ENCODE peak calls at places on chromosomes 7 and 10, in ten cellular contexts. S is stimulated activated CD8-positive, alpha-beta memory T cell treated with anti-CD3 and anti-CD28 coated beads, Interleukin-15, amount 100 ng/mL, for 1 hour; T is activated T-cell treated with anti-CD3 and anti-CD28 coated beads for 48 hours; R is HuH-7; U is NCI-H1092; F is ELR; J is PC-3; G is kidney epithelial cell; X is anterior cingulate cortex; A is KBM-7. B is an unnamed sample.

GRCh38 chr10:11134411-11134810 is 116.7 kb downstream of the CELF2 start:
- DNase-seq in S (no peak), T (no peak), A (no peak), G (no peak), F (no peak), X (no peak), J (no peak), U (no peak), R (no peak), B (no peak)

GRCh38 chr10:43170491-43170890 is 32.2 kb downstream of the CSGALNACT2 start:
- DNase-seq in J (peak; percentile 52), R (no peak), U (no peak), X (no peak), G (no peak), T (no peak), A (no peak), F (peak; percentile 43), S (no peak), B (peak; percentile 11)

GRCh38 chr10:49679480-49679893 is at the start of gene C10orf53:
- DNase-seq in R (no peak), A (peak; percentile 38), S (no peak), F (no peak), X (peak; percentile 14), T (peak; percentile 38), G (no peak), J (no peak), U (peak; percentile 54), B (peak; percentile 87)

GRCh38 chr7:93176961-93177580 is 28.9 kb upstream of the SAMD9L start:
- DNase-seq in J (no peak), R (no peak), S (no peak), G (no peak), T (no peak), U (no peak), F (peak; percentile 1), X (no peak), A (no peak), B (no peak)

GRCh38 chr10:119818889-119819270 is 53.8 kb downstream of the MCMBP start:
- DNase-seq in T (no peak), J (no peak), R (no peak), X (no peak), S (no peak), U (no peak), G (no peak), A (no peak), F (no peak), B (no peak)

GRCh38 chr7:95545007-95545615 is 51.2 kb downstream of the PDK4 start:
- DNase-seq in R (peak; percentile 60), G (peak; percentile 28), J (peak; percentile 71), S (no peak), U (peak; percentile 29), X (no peak), A (peak; percentile 7), T (no peak), F (peak; percentile 68), B (peak; percentile 39)

GRCh38 chr7:150860978-150861295 is 8.6 kb downstream of the AOC1 start:
- DNase-seq in U (no peak), A (no peak), S (no peak), X (no peak), R (no peak), F (no peak), J (no peak), G (no peak), T (no peak), B (no peak)

GRCh38 chr7:83190659-83191389 is 28.1 kb upstream of the PCLO start:
- DNase-seq in U (no peak), S (no peak), R (no peak), A (no peak), G (no peak), J (no peak), T (no peak), X (no peak), F (no peak), B (no peak)

GRCh38 chr10:13309792-13310191 is 9.9 kb upstream of the PHYH start:
- DNase-seq in A (no peak), J (no peak), X (no peak), U (no peak), R (no peak), G (no peak), F (no peak), S (no peak), T (no peak), B (no peak)

GRCh38 chr10:59175538-59176240 is 754 bp upstream of the PHYHIPL start:
- DNase-seq in S (no peak), G (no peak), R (peak; percentile 13), J (no peak), A (no peak), X (peak; percentile 20), T (no peak), F (no peak), U (peak; percentile 11), B (no peak)

GRCh38 chr7:38300175-38300574 is 26.7 kb upstream of the TARP start:
- DNase-seq in U (no peak), F (no peak), G (no peak), R (no peak), X (no peak), A (no peak), S (no peak), T (no peak), J (no peak), B (no peak)

GRCh38 chr7:8015095-8015745 is 46.6 kb downstream of the GLCCI1 start:
- DNase-seq in F (no peak), U (no peak), T (no peak), G (no peak), A (no peak), R (no peak), S (no peak), X (no peak), J (no peak), B (no peak)

GRCh38 chr7:105188201-105188600 is 174.2 kb downstream of the KMT2E start:
- DNase-seq in X (no peak), G (no peak), F (no peak), U (no peak), S (no peak), J (no peak), A (no peak), T (no peak), R (no peak), B (no peak)

GRCh38 chr7:30845426-30846135 is 66.1 kb upstream of the AQP1 start:
- DNase-seq in S (no peak), J (peak; percentile 48), T (no peak), X (no peak), F (peak; percentile 63), A (no peak), U (no peak), G (no peak), R (no peak), B (no peak)

GRCh38 chr7:45421096-45421495 is 153.1 kb upstream of the ADCY1 start:
- DNase-seq in G (no peak), R (no peak), X (no peak), A (no peak), U (no peak), F (no peak), T (no peak), S (no peak), J (peak; percentile 58), B (no peak)